ENCODE peak calls at places on chromosome 1, in seven cellular contexts. W, Y, N, U, J, R and E are unnamed samples.

GRCh38 chr1:233586301-233586700 is 27.6 kb upstream of the KCNK1 start:
- DNase-seq in W (no peak), Y (no peak), N (no peak), U (no peak), J (no peak), R (no peak), E (no peak)

GRCh38 chr1:3037281-3038040 is 16.2 kb downstream of the ACTRT2 start:
- DNase-seq in W (no peak), Y (no peak), N (no peak), U (no peak), J (no peak), R (no peak), E (no peak)

GRCh38 chr1:93620169-93620840 is 61.3 kb downstream of the BCAR3 start:
- DNase-seq in W (no peak), Y (no peak), N (no peak), U (peak; percentile 24), J (no peak), R (no peak), E (no peak)

GRCh38 chr1:194487172-194487571 is 1300.8 kb upstream of the B3GALT2 start:
- DNase-seq in W (no peak), Y (no peak), N (no peak), U (no peak), J (no peak), R (no peak), E (no peak)

GRCh38 chr1:58883037-58883887 is 99.4 kb upstream of the JUN start:
- DNase-seq in W (peak; percentile 85), Y (peak; percentile 99), N (no peak), U (peak; percentile 6), J (peak; percentile 85), R (no peak), E (no peak)

GRCh38 chr1:29591601-29592260 is 355.4 kb downstream of the PTPRU start:
- DNase-seq in W (no peak), Y (no peak), N (no peak), U (no peak), J (no peak), R (no peak), E (peak; percentile 83)

GRCh38 chr1:45187735-45188134 is 18.7 kb downstream of the ZSWIM5 start:
- DNase-seq in W (no peak), Y (no peak), N (no peak), U (no peak), J (no peak), R (no peak), E (no peak)

GRCh38 chr1:234871710-234872262 is 256.9 kb downstream of the TOMM20 start:
- DNase-seq in W (no peak), Y (no peak), N (no peak), U (no peak), J (no peak), R (no peak), E (no peak)

GRCh38 chr1:42962641-42963377 is 4.1 kb upstream of the SLC2A1 start:
- DNase-seq in W (peak; percentile 70), Y (no peak), N (no peak), U (no peak), J (no peak), R (no peak), E (no peak)

GRCh38 chr1:171188388-171189266 is 3.5 kb downstream of the FMO2 start:
- DNase-seq in W (peak; percentile 71), Y (peak; percentile 63), N (no peak), U (peak; percentile 58), J (peak; percentile 24), R (peak; percentile 47), E (no peak)

GRCh38 chr1:171180671-171181070 is 4.4 kb upstream of the FMO2 start:
- DNase-seq in W (no peak), Y (no peak), N (no peak), U (peak; percentile 72), J (no peak), R (no peak), E (no peak)

GRCh38 chr1:171179323-171180227 is 5.5 kb upstream of the FMO2 start:
- DNase-seq in W (no peak), Y (no peak), N (no peak), U (no peak), J (no peak), R (no peak), E (no peak)

DNA sequence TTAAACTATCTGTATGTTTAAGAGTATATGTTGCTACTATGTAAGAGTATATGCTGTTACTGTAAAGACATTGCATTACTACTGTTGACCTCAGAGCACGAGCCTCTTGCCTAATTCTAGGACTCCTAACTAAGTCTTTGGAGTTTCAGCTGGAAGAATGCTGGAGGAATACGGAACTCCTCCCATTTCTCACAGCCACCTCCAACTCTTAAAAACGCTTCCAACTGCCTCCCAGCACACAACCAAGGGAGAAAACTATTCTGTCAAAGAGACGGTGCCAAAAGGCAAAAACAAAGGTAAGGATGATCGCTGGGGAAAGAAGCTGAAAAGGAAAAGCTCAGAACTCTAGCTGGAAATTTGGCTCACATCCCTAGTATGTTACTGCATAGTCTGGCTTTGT is at the start of gene FMO2:
- DNase-seq in W (no peak), Y (no peak), N (no peak), U (no peak), J (no peak), R (no peak), E (no peak)
- H3K27ac ChIP-seq in W (peak within 1 kb of the TSS; percentile 40), Y (no peak within 1 kb of the TSS), N (peak within 1 kb of the TSS; percentile 67), U (no peak within 1 kb of the TSS), J (no peak within 1 kb of the TSS), R (no peak within 1 kb of the TSS), E (peak within 1 kb of the TSS; percentile 73)

GRCh38 chr1:87421809-87422208 is 93.1 kb downstream of the LMO4 start:
- DNase-seq in W (no peak), Y (no peak), N (no peak), U (no peak), J (no peak), R (no peak), E (no peak)

DNA sequence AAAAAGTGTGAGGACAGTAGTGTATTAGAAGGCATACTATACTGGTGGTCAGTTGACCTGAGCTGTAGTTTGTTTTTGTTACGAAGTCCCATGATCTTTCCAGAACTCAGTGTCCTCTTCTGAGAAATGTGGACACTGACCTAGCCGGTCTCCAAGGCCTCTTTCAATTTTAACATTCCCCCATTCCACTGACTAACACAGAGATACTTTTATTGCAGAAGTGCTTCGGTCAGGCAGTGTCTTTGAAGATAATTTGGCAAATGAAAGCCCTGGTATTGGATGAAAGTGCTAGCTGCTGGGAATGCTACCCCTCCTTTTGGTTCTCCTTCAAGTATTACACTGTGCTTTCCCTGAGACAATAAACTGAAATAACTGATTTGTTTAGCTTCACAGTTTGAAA is 89.4 kb downstream of the LMO4 start:
- DNase-seq in W (no peak), Y (no peak), N (no peak), U (no peak), J (no peak), R (no peak), E (no peak)
- TF ChIP-seq POLR2AphosphoS5 in W (no peak), Y (no peak), N (no peak), U (no peak), J (no peak), R (no peak), E (no peak)

DNA sequence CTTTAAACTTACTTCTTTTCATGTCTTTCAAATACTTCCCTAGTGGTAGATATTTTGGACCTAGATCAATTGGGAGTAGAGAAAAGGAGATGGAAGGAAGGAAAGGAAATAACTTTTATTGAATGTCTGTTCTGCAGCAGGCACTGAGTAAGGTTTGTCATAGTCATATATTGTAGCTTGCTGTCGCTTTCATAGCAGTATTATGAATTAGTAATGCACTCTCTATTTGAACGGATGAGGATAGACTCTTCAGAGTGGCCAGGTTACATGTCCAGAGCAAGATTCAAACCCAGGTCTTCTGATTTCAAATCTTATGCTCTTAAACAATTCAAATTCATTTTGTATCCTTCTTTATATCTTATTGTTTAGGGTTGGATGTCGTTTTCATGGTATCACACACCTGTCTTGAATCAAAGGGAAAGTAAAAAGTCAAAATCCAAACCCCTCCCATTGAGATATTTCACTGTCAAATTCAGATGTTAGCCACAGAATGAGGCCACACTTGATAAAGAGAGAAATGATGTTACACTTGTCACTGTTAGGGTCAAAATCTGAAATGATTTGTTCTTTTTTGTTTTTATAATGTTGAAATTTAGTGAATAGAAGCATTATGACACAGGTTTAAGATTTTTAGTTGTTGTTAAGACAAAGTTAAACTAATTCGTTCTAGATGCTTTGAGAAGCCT is 12.9 kb downstream of the NFIA start:
- DNase-seq in W (no peak), Y (no peak), N (no peak), U (no peak), J (no peak), R (no peak), E (no peak)
- H3K27ac ChIP-seq in W (peak overlapping the region; percentile 7), Y (no peak overlapping the region), N (no peak overlapping the region), U (no peak overlapping the region), J (no peak overlapping the region), R (no peak overlapping the region), E (peak overlapping the region; percentile 60)

GRCh38 chr1:116557323-116557878 is 13.4 kb downstream of the CD58 start:
- DNase-seq in W (no peak), Y (no peak), N (no peak), U (no peak), J (no peak), R (no peak), E (peak; percentile 77)
- TF ChIP-seq POLR2AphosphoS5 in W (no peak), Y (no peak), N (no peak), U (no peak), J (no peak), R (no peak), E (no peak)

DNA sequence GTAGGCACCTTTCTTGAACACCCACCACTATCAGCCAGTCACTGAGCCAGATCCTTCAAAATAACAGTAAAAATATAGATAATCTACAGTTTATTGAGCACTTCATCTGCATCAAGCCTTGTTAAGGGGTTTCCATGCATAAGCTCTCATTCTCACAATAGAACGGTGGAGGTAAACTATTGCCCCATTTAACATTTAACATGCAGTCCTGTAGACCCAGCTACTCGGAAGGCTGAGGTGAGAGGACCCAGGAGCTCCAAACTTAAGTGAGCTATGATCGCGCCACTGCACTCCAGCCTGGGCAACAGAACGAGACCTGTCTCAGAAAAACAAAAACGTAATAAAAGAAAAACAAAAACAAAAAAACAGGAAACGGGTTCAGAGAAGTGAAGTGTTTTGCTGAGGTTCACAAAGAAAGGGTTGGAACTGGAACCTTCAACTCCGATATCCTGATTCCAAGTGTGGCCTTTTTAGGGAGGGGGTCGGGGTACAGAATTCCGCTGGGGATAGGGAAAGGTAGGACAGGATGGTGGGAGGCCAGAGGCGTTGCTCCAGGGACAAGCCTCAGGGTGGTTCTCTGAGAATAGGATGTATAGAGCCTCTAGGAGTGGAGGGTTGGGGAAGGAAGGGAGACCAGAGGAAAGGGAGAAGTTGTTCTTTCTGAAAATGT is 11.6 kb upstream of the SESN2 start:
- DNase-seq in W (no peak), Y (no peak), N (no peak), U (no peak), J (no peak), R (no peak), E (no peak)
- H3K27ac ChIP-seq in W (peak overlapping the region; percentile 96), Y (peak overlapping the region; percentile 22), N (peak overlapping the region; percentile 79), U (peak overlapping the region; percentile 98), J (peak overlapping the region; percentile 74), R (peak overlapping the region; percentile 70), E (peak overlapping the region; percentile 83)

GRCh38 chr1:153545067-153546055 is at the start of gene S100A4:
- DNase-seq in W (peak; percentile 97), Y (peak; percentile 91), N (peak; percentile 92), U (peak; percentile 80), J (peak; percentile 87), R (peak; percentile 83), E (peak; percentile 97)
- TF ChIP-seq POLR2AphosphoS5 in W (peak; percentile 86), Y (no peak), N (peak; percentile 53), U (peak; percentile 84), J (peak; percentile 62), R (no peak), E (peak; percentile 87)

DNA sequence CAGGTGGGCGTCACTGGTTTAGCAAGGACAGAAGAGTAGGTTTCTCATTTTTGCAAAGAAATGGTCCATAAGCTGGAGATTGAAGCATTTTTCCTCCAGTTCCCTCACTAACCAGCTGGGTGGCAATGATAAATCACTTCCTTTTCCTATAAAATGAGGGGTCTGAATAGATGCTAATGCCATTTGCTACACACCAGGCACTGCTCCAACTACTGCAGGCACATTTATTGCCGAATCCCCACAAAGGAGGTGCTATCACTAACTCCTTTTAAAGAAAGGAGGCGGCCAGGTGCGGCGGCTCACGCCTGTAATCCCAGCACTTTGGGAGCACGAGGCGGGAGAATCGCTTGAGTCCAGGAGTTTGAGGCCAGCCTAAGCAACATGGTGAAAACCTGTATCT is 1.7 kb upstream of the CA6 start:
- DNase-seq in W (no peak), Y (peak; percentile 24), N (no peak), U (no peak), J (no peak), R (no peak), E (no peak)
- H3K27ac ChIP-seq in W (no peak overlapping the region), Y (no peak overlapping the region), N (peak overlapping the region; percentile 80), U (peak overlapping the region; percentile 67), J (no peak overlapping the region), R (no peak overlapping the region), E (no peak overlapping the region)